ENCODE peak calls at places on chromosomes 6 and 20, in seven cellular contexts. H is transverse colon, K is pancreas, Q is left ventricle myocardium inferior, T is ascending aorta, D is lower lobe of right lung, U is IMR-90. X is an unnamed sample. For H3K4me1, the result is how much of the 10 kb centered on the place peaks cover.

GRCh38 chr6:168950500-168951223 is 303.0 kb downstream of the THBS2 start:
- DNase-seq in H (no peak), K (no peak), Q (no peak), T (no peak), D (no peak), U (peak), X (no peak)

GRCh38 chr20:45415822-45416637 is at the start of gene PIGT:
- DNase-seq in H (peak), K (peak), Q (peak), T (peak), D (peak), U (peak), X (peak)

GRCh38 chr20:34575756-34576155 is 17.2 kb downstream of the MAP1LC3A start:
- DNase-seq in H (no peak), K (no peak), Q (no peak), T (peak), D (no peak), U (no peak), X (no peak)

GRCh38 chr6:111492499-111492898 is 9.5 kb upstream of the REV3L start:
- DNase-seq in H (no peak), K (no peak), Q (no peak), T (no peak), D (no peak), U (no peak), X (no peak)

GRCh38 chr6:111676383-111676782 is 70.7 kb upstream of the TRAF3IP2 start:
- DNase-seq in H (no peak), K (no peak), Q (no peak), T (no peak), D (no peak), U (no peak), X (no peak)

GRCh38 chr6:1619666-1620503 is 10.2 kb downstream of the FOXC1 start:
- DNase-seq in H (no peak), K (no peak), Q (no peak), T (no peak), D (peak), U (no peak), X (no peak)

GRCh38 chr6:32058511-32058963 is 20.3 kb downstream of the CYP21A2 start:
- DNase-seq in H (no peak), K (no peak), Q (no peak), T (no peak), D (no peak), U (no peak), X (no peak)

GRCh38 chr6:97963148-97963680 is 680.2 kb upstream of the MMS22L start:
- DNase-seq in H (no peak), K (no peak), Q (no peak), T (no peak), D (no peak), U (no peak), X (no peak)

GRCh38 chr6:151374024-151374423 is 17.3 kb downstream of the ZBTB2 start:
- DNase-seq in H (no peak), K (no peak), Q (no peak), T (no peak), D (no peak), U (no peak), X (no peak)

GRCh38 chr6:89977808-89978748 is 83.8 kb downstream of the GJA10 start:
- DNase-seq in H (no peak), K (no peak), Q (no peak), T (no peak), D (no peak), U (peak), X (no peak)

GRCh38 chr20:57315083-57315963 is 14.3 kb upstream of the SPO11 start:
- DNase-seq in H (no peak), K (no peak), Q (no peak), T (no peak), D (no peak), U (no peak), X (no peak)

GRCh38 chr20:54207743-54208491 is at the start of gene PFDN4:
- DNase-seq in H (peak), K (peak), Q (peak), T (peak), D (peak), U (peak), X (no peak)

GRCh38 chr6:113858605-113859348 is 1.6 kb downstream of the MARCKS start:
- DNase-seq in H (peak), K (peak), Q (peak), T (peak), D (peak), U (peak), X (no peak)

GRCh38 chr6:26555505-26556262 is 17.5 kb downstream of the HMGN4 start:
- DNase-seq in H (no peak), K (no peak), Q (no peak), T (no peak), D (no peak), U (peak), X (no peak)

GRCh38 chr6:98777762-98778161 is 56.6 kb upstream of the POU3F2 start:
- DNase-seq in H (no peak), K (no peak), Q (no peak), T (no peak), D (no peak), U (no peak), X (no peak)

GRCh38 chr6:168099201-168100010 is 20.4 kb upstream of the FRMD1 start:
- DNase-seq in H (no peak), K (no peak), Q (no peak), T (no peak), D (peak), U (no peak), X (no peak)

GRCh38 chr6:328184-328670 is 35.9 kb downstream of the DUSP22 start:
- DNase-seq in H (peak), K (no peak), Q (no peak), T (peak), D (peak), U (peak), X (no peak)

GRCh38 chr6:150898390-150899170 is 33.1 kb downstream of the MTHFD1L start:
- DNase-seq in H (no peak), K (no peak), Q (no peak), T (peak), D (no peak), U (peak), X (no peak)

GRCh38 chr6:111367393-111368088 is 115.5 kb downstream of the REV3L start:
- DNase-seq in H (no peak), K (no peak), Q (no peak), T (no peak), D (no peak), U (no peak), X (no peak)

GRCh38 chr6:158220786-158221442 is 52.8 kb downstream of the GTF2H5 start:
- DNase-seq in H (peak), K (peak), Q (peak), T (peak), D (peak), U (peak), X (peak)

GRCh38 chr6:139290787-139291294 is 957 bp downstream of the TXLNB start:
- DNase-seq in H (peak), K (no peak), Q (no peak), T (no peak), D (no peak), U (peak), X (no peak)

GRCh38 chr6:16336056-16336810 is 97.8 kb downstream of the GMPR start:
- DNase-seq in H (no peak), K (no peak), Q (no peak), T (no peak), D (no peak), U (no peak), X (no peak)

GRCh38 chr6:167825759-167826229 is 917 bp upstream of the AFDN start:
- DNase-seq in H (peak), K (peak), Q (peak), T (peak), D (peak), U (no peak), X (no peak)

GRCh38 chr20:57794600-57795346 is 85.0 kb upstream of the PMEPA1 start:
- DNase-seq in H (no peak), K (no peak), Q (no peak), T (no peak), D (no peak), U (peak), X (no peak)

GRCh38 chr20:9112541-9113515 is 43.9 kb downstream of the PLCB4 start:
- DNase-seq in H (no peak), K (no peak), Q (no peak), T (no peak), D (no peak), U (peak), X (no peak)

GRCh38 chr6:43698584-43699349 is 11.2 kb upstream of the MRPS18A start:
- DNase-seq in H (no peak), K (no peak), Q (peak), T (peak), D (peak), U (peak), X (no peak)

GRCh38 chr6:18528084-18528743 is 141.1 kb downstream of the RNF144B start:
- DNase-seq in H (no peak), K (no peak), Q (no peak), T (no peak), D (no peak), U (peak), X (no peak)

GRCh38 chr6:10999994-11000393 is 44.1 kb downstream of the ELOVL2 start:
- DNase-seq in H (no peak), K (no peak), Q (no peak), T (no peak), D (no peak), U (peak), X (no peak)

GRCh38 chr6:106114492-106114891 is 28.4 kb downstream of the PRDM1 start:
- DNase-seq in H (no peak), K (no peak), Q (no peak), T (no peak), D (no peak), U (no peak), X (no peak)

GRCh38 chr6:72522735-72523141 is 99.1 kb upstream of the KCNQ5 start:
- DNase-seq in H (no peak), K (peak), Q (no peak), T (no peak), D (no peak), U (no peak), X (peak)

GRCh38 chr6:121886223-121886830 is 450.9 kb downstream of the GJA1 start:
- DNase-seq in H (no peak), K (no peak), Q (no peak), T (no peak), D (no peak), U (peak), X (no peak)

GRCh38 chr20:54170026-54170471 is 3.7 kb downstream of the CYP24A1 start:
- DNase-seq in H (no peak), K (no peak), Q (no peak), T (no peak), D (no peak), U (no peak), X (no peak)

GRCh38 chr6:15352884-15353283 is 107.0 kb downstream of the JARID2 start:
- DNase-seq in H (no peak), K (no peak), Q (no peak), T (no peak), D (no peak), U (peak), X (no peak)

GRCh38 chr6:10271982-10272381 is 142.9 kb downstream of the TFAP2A start:
- DNase-seq in H (no peak), K (no peak), Q (no peak), T (no peak), D (no peak), U (no peak), X (no peak)

DNA sequence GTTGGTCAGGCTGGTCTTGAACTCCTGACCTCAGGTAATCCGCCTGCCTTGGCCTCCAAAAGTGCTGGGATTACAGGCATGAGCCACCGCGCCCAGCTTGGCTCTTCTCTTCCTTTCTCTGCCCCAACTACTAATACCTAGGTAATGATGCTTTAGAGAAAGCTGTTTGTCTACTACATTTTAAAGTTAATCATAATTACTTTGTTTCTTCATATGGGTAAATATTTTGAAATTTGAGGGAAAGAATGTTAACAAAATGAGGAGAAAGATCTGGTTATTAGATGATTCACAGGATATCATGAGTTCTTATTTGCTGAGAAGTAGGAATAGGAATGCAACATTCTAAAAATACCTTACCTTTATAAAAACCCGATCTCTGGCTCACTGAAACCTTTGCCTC is 18.4 kb upstream of the PTPRK start:
- DNase-seq in H (no peak), K (no peak), Q (no peak), T (no peak), D (no peak), U (peak), X (no peak)
- H3K4me1 ChIP-seq in H (under half), K (under half), Q (under half), T (under half), D (under half), U (under half), X (under half)

GRCh38 chr6:166598441-166599138 is 12.1 kb upstream of the RAMACL start:
- DNase-seq in H (no peak), K (no peak), Q (peak), T (peak), D (no peak), U (peak), X (no peak)

GRCh38 chr6:166595061-166595780 is 8.7 kb upstream of the RAMACL start:
- DNase-seq in H (no peak), K (no peak), Q (no peak), T (no peak), D (no peak), U (peak), X (no peak)

GRCh38 chr6:166595949-166596348 is 9.5 kb upstream of the RAMACL start:
- DNase-seq in H (no peak), K (no peak), Q (no peak), T (no peak), D (no peak), U (no peak), X (no peak)

GRCh38 chr6:166597711-166598440 is 11.4 kb upstream of the RAMACL start:
- DNase-seq in H (no peak), K (no peak), Q (no peak), T (no peak), D (no peak), U (no peak), X (no peak)

DNA sequence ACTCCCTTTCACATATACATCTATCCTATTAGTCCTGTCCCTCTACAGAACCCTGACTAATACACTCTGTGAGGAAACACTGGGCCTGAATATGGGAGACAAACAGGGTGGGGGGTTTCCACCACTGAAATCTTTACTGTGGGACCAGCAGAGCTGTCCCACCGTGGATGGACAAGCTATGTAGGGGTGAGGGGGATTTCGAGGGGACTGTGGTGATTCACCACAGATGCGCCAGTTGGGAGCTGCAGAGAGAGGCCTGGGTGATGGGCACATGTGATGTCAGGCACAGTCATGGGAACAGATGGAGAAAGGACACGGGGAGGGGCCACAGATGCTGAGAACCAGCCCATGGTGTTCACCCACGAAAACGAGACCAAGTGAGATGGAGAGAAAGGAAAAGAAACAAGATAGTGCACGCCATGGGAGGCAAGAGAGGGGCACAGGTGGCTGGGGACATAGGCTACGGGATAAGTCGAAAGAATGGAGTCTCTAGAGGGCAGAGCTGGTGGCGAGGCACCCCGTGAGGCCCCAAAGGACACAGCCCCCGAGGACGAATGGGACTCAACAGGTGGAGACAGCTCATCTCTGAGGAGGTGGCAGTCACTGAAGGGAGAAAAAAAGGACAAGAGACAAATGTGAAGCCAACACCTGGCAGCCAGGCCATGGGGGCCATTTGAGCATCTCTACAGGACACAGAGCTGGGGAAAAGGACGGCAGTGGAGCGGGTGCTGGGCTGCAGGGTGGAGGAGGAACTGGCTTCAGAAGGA is 10.4 kb upstream of the RAMACL start:
- DNase-seq in H (no peak), K (no peak), Q (no peak), T (no peak), D (no peak), U (no peak), X (no peak)
- H3K27ac ChIP-seq in H (no peak), K (no peak), Q (peak), T (peak), D (peak), U (peak), X (no peak)

DNA sequence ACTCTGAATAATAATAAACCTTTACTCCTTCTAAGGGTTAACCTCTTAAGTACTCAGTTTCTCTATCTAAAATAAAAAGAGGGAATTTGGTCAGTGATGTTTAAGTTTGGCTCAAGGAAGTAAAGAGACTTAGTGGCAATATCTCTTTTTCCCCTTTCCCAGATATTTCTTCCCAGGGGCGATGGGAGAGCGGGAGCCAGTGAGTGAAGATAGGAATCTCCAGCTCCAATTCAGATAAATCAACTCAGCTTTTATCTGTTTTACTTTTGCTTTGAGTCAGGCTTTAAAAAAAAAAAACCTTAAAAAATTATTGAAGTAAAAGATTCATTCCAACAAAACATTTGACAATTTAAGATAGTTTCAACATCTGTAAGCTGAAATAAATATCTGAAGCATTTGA is 45.4 kb upstream of the SNRPB2 start:
- DNase-seq in H (no peak), K (no peak), Q (no peak), T (no peak), D (no peak), U (no peak), X (no peak)
- H3K4me1 ChIP-seq in H (under half), K (under half), Q (under half), T (under half), D (under half), U (under half), X (under half)

GRCh38 chr6:136500414-136500813 is 49.8 kb downstream of the MAP7 start:
- DNase-seq in H (no peak), K (no peak), Q (no peak), T (no peak), D (no peak), U (no peak), X (no peak)
- H3K27ac ChIP-seq in H (no peak), K (no peak), Q (no peak), T (no peak), D (no peak), U (no peak), X (no peak)

GRCh38 chr6:30325873-30326445 is 768 bp upstream of the TRIM39 start:
- DNase-seq in H (no peak), K (peak), Q (no peak), T (no peak), D (no peak), U (no peak), X (peak)
- H3K4me1 ChIP-seq in H (under half), K (under half), Q (half or more), T (under half), D (under half), U (under half), X (under half)